ENCODE peak calls at places on chromosome 7, in four cellular contexts. V is body of pancreas, W is dorsolateral prefrontal cortex, Q is PC-3. Y is an unnamed sample.

GRCh38 chr7:93944673-93945072 is 23.1 kb downstream of the GNG11 start:
- DNase-seq in V (no peak), W (no peak), Q (no peak), Y (no peak)

GRCh38 chr7:116772423-116772852 is 89.9 kb upstream of the CAPZA2 start:
- DNase-seq in V (no peak), W (no peak), Q (peak), Y (no peak)

GRCh38 chr7:134255814-134256213 is 60.9 kb downstream of the SLC35B4 start:
- DNase-seq in V (no peak), W (no peak), Q (no peak), Y (no peak)

GRCh38 chr7:143321734-143322133 is 5.8 kb downstream of the CLCN1 start:
- DNase-seq in V (no peak), W (no peak), Q (peak), Y (no peak)

GRCh38 chr7:94295805-94296204 is 98.9 kb upstream of the COL1A2 start:
- DNase-seq in V (no peak), W (no peak), Q (peak), Y (no peak)

GRCh38 chr7:495326-495725 is 24.3 kb downstream of the PDGFA start:
- DNase-seq in V (peak), W (peak), Q (no peak), Y (no peak)

GRCh38 chr7:154928136-154929005 is 74.6 kb downstream of the PAXIP1 start:
- DNase-seq in V (peak), W (no peak), Q (peak), Y (peak)

GRCh38 chr7:137590686-137591255 is 247.2 kb upstream of the PTN start:
- DNase-seq in V (no peak), W (no peak), Q (no peak), Y (no peak)

GRCh38 chr7:12951397-12951801 is 264.0 kb downstream of the ARL4A start:
- DNase-seq in V (no peak), W (no peak), Q (peak), Y (no peak)

GRCh38 chr7:71386200-71386599 is 254.3 kb downstream of the GALNT17 start:
- DNase-seq in V (no peak), W (no peak), Q (no peak), Y (no peak)

GRCh38 chr7:46108272-46108671 is 187.2 kb upstream of the IGFBP3 start:
- DNase-seq in V (no peak), W (no peak), Q (no peak), Y (no peak)

GRCh38 chr7:74722045-74722603 is 51.7 kb upstream of the NCF1 start:
- DNase-seq in V (peak), W (no peak), Q (no peak), Y (no peak)

GRCh38 chr7:140726304-140726703 is 29.8 kb downstream of the NDUFB2 start:
- DNase-seq in V (no peak), W (no peak), Q (peak), Y (no peak)

GRCh38 chr7:111138196-111138569 is 47.3 kb downstream of the LRRN3 start:
- DNase-seq in V (no peak), W (no peak), Q (peak), Y (peak)

GRCh38 chr7:20417260-20417659 is 86.6 kb downstream of the ITGB8 start:
- DNase-seq in V (no peak), W (no peak), Q (no peak), Y (no peak)

GRCh38 chr7:148944935-148945934 is 61.1 kb upstream of the EZH2 start:
- DNase-seq in V (no peak), W (no peak), Q (peak), Y (no peak)

GRCh38 chr7:37642028-37642540 is 41.5 kb upstream of the GPR141 start:
- DNase-seq in V (no peak), W (no peak), Q (no peak), Y (no peak)

GRCh38 chr7:129707910-129708490 is 96.5 kb downstream of the NRF1 start:
- DNase-seq in V (no peak), W (no peak), Q (peak), Y (no peak)

GRCh38 chr7:129714514-129715063 is 103.1 kb downstream of the NRF1 start:
- DNase-seq in V (no peak), W (no peak), Q (no peak), Y (no peak)

GRCh38 chr7:129713544-129713943 is 102.0 kb downstream of the NRF1 start:
- DNase-seq in V (no peak), W (no peak), Q (no peak), Y (no peak)
- H3K27ac ChIP-seq in V (no peak), W (no peak), Q (no peak), Y (no peak)

GRCh38 chr7:66142996-66143395 is 28.3 kb downstream of the CRCP start:
- DNase-seq in V (peak), W (no peak), Q (no peak), Y (no peak)
- TF ChIP-seq CTCF in V (peak), W (no peak), Q (no peak), Y (no peak)

GRCh38 chr7:18877874-18878273 is 239.6 kb downstream of the TWIST1 start:
- DNase-seq in V (no peak), W (no peak), Q (no peak), Y (no peak)

GRCh38 chr7:18872344-18872743 is 245.1 kb downstream of the TWIST1 start:
- DNase-seq in V (no peak), W (no peak), Q (no peak), Y (no peak)

GRCh38 chr7:18874875-18875274 is 242.6 kb downstream of the TWIST1 start:
- DNase-seq in V (no peak), W (no peak), Q (no peak), Y (no peak)

DNA sequence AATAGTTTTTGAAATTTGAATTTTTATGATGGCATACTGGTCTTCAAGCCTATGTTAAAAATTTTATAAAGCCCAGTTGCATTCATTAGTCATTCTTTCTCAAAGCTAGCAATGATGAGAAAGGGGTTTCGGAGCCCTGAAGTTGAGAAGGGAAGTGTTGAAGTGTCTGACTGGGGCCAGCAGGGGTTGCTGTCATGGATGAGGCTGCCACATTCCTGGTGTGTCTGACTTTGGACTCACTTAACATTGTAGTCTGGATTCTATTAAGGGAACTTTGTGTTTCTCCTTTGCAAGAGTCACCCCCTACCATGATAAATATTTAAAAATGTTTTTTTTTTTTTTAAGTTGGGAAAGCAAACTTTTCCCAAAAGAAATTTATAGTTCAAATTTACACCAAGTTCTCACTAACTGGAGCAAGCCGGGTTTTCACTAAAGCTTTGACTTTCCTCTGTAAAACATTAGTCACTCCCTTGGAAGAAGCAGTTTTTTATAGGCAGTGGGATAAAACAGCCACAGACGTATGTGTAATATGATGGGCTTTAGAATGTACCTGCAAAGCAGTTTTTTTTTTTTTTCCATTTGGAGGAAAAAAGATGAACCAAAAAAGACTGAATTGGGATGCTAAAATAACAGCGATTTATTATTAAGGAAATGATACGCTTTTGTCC is 243.6 kb downstream of the TWIST1 start:
- DNase-seq in V (no peak), W (no peak), Q (peak), Y (no peak)
- H3K4me3 ChIP-seq in V (no peak), W (no peak), Q (no peak), Y (no peak)

GRCh38 chr7:16657656-16658279 is 11.8 kb downstream of the BZW2 start:
- DNase-seq in V (peak), W (no peak), Q (peak), Y (no peak)
- H3K27ac ChIP-seq in V (no peak), W (no peak), Q (no peak), Y (no peak)

DNA sequence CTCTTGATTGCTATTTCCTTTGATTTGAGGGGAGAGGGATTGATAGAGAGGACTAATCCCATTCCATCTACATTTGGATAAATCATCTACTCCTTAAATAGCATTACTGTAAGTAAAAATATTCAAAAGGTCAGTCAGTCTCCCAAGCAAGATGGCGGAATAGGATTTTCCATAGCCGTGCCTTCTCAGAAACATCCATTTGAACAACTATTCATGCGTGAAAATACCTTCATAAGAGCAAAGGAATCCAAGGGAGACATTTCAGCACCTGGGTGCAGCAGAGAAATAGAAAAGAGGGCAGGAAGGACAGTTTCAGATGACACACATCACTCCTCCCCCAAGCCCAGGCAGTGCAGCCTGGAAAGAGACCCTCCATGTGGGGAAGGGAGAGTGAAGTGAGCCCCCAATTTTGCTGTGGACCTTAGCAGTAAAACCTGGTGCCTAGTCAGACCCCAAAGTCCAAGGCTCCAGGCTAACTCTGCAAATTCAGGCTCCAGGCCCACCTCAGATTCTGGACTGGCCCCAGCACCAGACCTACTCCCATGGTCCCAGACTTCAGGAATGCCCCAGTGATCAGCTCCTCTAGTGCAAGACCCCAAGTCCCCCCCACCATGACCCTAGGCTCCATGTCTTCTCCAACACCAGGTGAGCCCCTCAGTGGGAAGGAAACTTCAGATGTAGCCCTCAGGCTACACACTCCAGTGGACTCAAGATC is 104.3 kb upstream of the LANCL2 start:
- DNase-seq in V (no peak), W (no peak), Q (no peak), Y (no peak)
- TF ChIP-seq CTCF in V (no peak), W (no peak), Q (no peak), Y (no peak)

GRCh38 chr7:99944508-99945070 is 15.2 kb upstream of the GJC3 start:
- DNase-seq in V (no peak), W (no peak), Q (no peak), Y (no peak)
- H3K4me3 ChIP-seq in V (no peak), W (no peak), Q (no peak), Y (peak)

GRCh38 chr7:76060842-76061241 is 12.9 kb downstream of the MDH2 start:
- DNase-seq in V (peak), W (no peak), Q (no peak), Y (no peak)
- H3K27ac ChIP-seq in V (no peak), W (no peak), Q (no peak), Y (no peak)